ENCODE peak calls at places on chromosomes 13 and 19, in six cellular contexts. B is IMR-90, H is neuronal stem cell, L is mesendoderm, E is H9, Q is mesenchymal stem cell. X is an unnamed sample.

GRCh38 chr13:51816604-51817254 is 12.8 kb upstream of the DHRS12 start:
- DNase-seq in B (no peak), H (no peak), L (no peak), E (no peak), Q (no peak), X (no peak)

GRCh38 chr13:48159436-48160225 is 64.7 kb upstream of the MED4 start:
- DNase-seq in B (no peak), H (no peak), L (peak), E (no peak), Q (peak), X (peak)

GRCh38 chr19:41175825-41176734 is 16.9 kb upstream of the CYP2S1 start:
- DNase-seq in B (peak), H (no peak), L (peak), E (peak), Q (peak), X (peak)

GRCh38 chr13:30615851-30616311 is 1.8 kb upstream of the USPL1 start:
- DNase-seq in B (peak), H (no peak), L (no peak), E (no peak), Q (peak), X (no peak)

GRCh38 chr19:35294859-35295258 is 2.9 kb downstream of the MAG start:
- DNase-seq in B (no peak), H (no peak), L (no peak), E (no peak), Q (no peak), X (no peak)

GRCh38 chr13:75369986-75370385 is 112.0 kb downstream of the TBC1D4 start:
- DNase-seq in B (no peak), H (no peak), L (no peak), E (no peak), Q (no peak), X (no peak)

GRCh38 chr19:10289836-10290438 is at the start of gene ICAM5:
- DNase-seq in B (peak), H (no peak), L (no peak), E (peak), Q (no peak), X (no peak)

GRCh38 chr19:6229951-6230712 is 49.6 kb downstream of the MLLT1 start:
- DNase-seq in B (no peak), H (no peak), L (no peak), E (no peak), Q (no peak), X (no peak)

GRCh38 chr13:20901668-20902437 is 693 bp downstream of the XPO4 start:
- DNase-seq in B (peak), H (no peak), L (peak), E (peak), Q (peak), X (no peak)

GRCh38 chr13:76225815-76226489 is 589.8 kb downstream of the LMO7 start:
- DNase-seq in B (peak), H (peak), L (no peak), E (no peak), Q (peak), X (no peak)

GRCh38 chr13:42852102-42852501 is 70.7 kb downstream of the FAM216B start:
- DNase-seq in B (no peak), H (no peak), L (no peak), E (no peak), Q (no peak), X (no peak)

GRCh38 chr19:45102481-45102880 is 9.5 kb downstream of the PPP1R37 start:
- DNase-seq in B (no peak), H (no peak), L (no peak), E (no peak), Q (no peak), X (no peak)
- H2BK15ac ChIP-seq in B (no peak), H (no peak), L (no peak), E (no peak), Q (no peak), X (no peak)

GRCh38 chr13:106696140-106696539 is 128.2 kb upstream of the ARGLU1 start:
- DNase-seq in B (no peak), H (no peak), L (no peak), E (no peak), Q (no peak), X (no peak)
- H2BK15ac ChIP-seq in B (no peak), H (no peak), L (no peak), E (no peak), Q (no peak), X (no peak)

DNA sequence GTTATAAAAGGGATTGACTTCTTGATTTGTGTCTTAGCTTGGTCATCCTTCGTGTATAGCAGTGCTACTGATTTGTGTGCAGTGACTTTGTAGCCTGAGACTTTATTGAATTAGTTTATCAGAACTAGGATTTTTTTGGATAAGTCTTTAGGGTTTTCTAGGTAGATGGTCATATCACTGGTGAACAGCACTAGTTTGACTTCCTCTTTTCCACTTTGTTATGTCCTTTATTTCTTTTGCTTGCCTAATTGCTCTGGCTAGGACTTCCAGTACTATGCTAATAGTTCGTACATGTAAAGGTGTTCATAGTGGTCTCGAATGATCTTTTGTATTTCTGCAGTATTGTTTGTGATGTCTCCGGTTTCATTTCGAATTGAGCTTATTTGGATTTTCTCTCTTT is 145.4 kb downstream of the DNAJC3 start:
- DNase-seq in B (no peak), H (no peak), L (no peak), E (no peak), Q (no peak), X (no peak)
- H2BK15ac ChIP-seq in B (no peak), H (no peak), L (no peak), E (no peak), Q (no peak), X (no peak)

GRCh38 chr13:31747966-31748365 is 8.6 kb downstream of the RXFP2 start:
- DNase-seq in B (no peak), H (no peak), L (no peak), E (no peak), Q (no peak), X (no peak)
- H2BK15ac ChIP-seq in B (no peak), H (no peak), L (no peak), E (no peak), Q (no peak), X (no peak)

DNA sequence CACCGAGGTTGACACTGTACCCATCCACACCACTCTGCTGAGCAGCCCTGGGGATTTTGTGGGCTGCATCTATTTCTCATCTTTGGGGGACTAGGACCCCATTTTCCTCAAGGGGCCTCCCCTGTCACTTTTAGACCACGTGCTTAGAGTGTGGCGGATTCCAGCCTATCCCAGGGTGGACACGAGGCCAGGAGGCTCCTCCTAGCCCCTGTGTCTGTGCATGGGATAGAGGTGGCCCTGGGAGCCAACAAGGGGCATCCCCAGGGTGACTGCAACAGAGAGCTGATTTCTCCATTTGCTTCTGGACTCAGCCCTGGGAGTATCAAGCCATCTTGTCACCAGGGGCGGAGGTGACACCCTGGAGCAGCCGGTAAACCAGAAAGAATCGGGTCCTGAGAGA is 24.2 kb downstream of the CPAMD8 start:
- DNase-seq in B (no peak), H (no peak), L (no peak), E (no peak), Q (no peak), X (no peak)
- H2BK15ac ChIP-seq in B (no peak), H (no peak), L (no peak), E (no peak), Q (no peak), X (no peak)

GRCh38 chr13:23688336-23688735 is 118.1 kb downstream of the TNFRSF19 start:
- DNase-seq in B (peak), H (no peak), L (no peak), E (no peak), Q (no peak), X (no peak)
- H2BK15ac ChIP-seq in B (no peak), H (no peak), L (no peak), E (no peak), Q (no peak), X (no peak)

GRCh38 chr13:80161219-80161618 is 179.7 kb downstream of the SPRY2 start:
- DNase-seq in B (no peak), H (no peak), L (no peak), E (no peak), Q (no peak), X (no peak)
- H2BK15ac ChIP-seq in B (no peak), H (no peak), L (no peak), E (no peak), Q (no peak), X (no peak)

GRCh38 chr13:109951491-109951890 is 165.1 kb upstream of the IRS2 start:
- DNase-seq in B (no peak), H (no peak), L (no peak), E (no peak), Q (no peak), X (no peak)

GRCh38 chr13:109957875-109958274 is 171.5 kb upstream of the IRS2 start:
- DNase-seq in B (no peak), H (no peak), L (no peak), E (no peak), Q (no peak), X (no peak)

GRCh38 chr13:109954441-109954840 is 168.1 kb upstream of the IRS2 start:
- DNase-seq in B (no peak), H (no peak), L (no peak), E (no peak), Q (no peak), X (no peak)

GRCh38 chr13:109959903-109960302 is 173.5 kb upstream of the IRS2 start:
- DNase-seq in B (no peak), H (no peak), L (no peak), E (no peak), Q (no peak), X (no peak)

GRCh38 chr13:109955598-109955997 is 169.2 kb upstream of the IRS2 start:
- DNase-seq in B (peak), H (no peak), L (no peak), E (no peak), Q (peak), X (no peak)
- H2BK15ac ChIP-seq in B (no peak), H (no peak), L (no peak), E (no peak), Q (no peak), X (no peak)

DNA sequence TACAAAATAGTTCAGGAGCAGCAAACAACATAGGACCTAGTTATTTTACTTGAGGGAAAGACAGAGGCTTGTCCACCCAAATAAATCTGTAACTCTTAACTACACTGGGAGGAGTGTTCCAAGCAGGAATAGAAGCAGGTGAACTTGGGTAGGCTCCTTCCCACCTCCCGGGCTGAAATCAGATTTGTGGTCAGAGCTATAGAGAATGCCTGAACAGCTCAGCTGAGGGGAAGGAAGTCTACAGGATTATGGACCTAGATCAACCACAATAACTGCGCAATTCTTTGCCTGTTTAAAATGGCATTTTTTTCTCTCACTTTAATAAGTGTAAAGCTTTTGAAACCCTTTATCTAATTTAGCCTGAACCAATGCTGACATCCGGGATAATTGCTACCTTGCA is 73.5 kb upstream of the IRS2 start:
- DNase-seq in B (no peak), H (no peak), L (no peak), E (no peak), Q (no peak), X (no peak)
- H2BK15ac ChIP-seq in B (no peak), H (no peak), L (no peak), E (no peak), Q (no peak), X (no peak)

DNA sequence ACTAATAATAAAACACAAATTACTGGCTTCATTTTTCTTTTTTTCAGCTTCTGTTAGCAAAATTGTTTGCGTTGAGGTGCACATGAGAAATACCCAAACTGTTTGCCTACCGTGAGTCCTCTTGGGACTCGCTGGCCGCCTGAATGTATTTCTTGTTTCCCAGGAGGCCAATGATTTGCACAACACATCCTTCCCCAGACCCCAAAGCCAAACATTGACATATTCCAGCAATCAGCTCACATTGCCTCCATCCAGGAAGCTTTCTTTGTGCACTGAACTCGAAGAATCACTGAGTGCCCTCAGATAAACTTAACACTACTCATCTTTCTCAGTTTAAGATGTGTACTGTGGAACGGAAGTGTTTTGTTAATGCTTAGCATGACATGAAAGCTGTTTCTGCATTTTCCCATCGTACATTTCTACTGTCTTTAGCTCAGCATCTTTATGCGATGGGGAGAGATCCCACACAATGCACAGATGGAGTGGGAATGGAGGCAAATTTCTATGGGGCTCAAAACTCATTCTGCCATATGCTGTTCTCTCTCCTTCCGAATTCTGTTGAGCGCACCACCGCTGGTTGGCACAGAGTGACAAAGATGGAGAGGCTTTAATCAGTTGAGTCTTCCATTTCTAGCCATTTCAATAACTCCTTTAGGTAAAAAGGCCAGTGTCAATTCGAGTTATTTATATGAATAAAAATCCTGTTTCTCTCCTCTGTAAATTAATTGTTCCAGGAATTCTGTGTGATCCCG is 399.6 kb downstream of the RFC3 start:
- DNase-seq in B (no peak), H (no peak), L (no peak), E (no peak), Q (peak), X (no peak)
- H2BK15ac ChIP-seq in B (no peak), H (no peak), L (no peak), E (no peak), Q (no peak), X (no peak)

X was measured in H1.